ENCODE peak calls at places on chromosome 14, in nine cellular contexts. K, Y, S, F, H, T, G, M and I are unnamed samples.
A peak's percentile ranks its signal among the peaks of the same experiment; 100 is the strongest.

GRCh38 chr14:93126124-93126523 is 10.4 kb upstream of the ITPK1 start:
- DNase-seq in K (no peak), Y (no peak), S (no peak), F (no peak), H (no peak), T (no peak), G (no peak), M (no peak), I (no peak)

GRCh38 chr14:61864329-61864898 is 102.2 kb downstream of the SNAPC1 start:
- DNase-seq in K (no peak), Y (no peak), S (no peak), F (no peak), H (no peak), T (no peak), G (no peak), M (no peak), I (no peak)

GRCh38 chr14:92263681-92264080 is 59.3 kb upstream of the SLC24A4 start:
- DNase-seq in K (no peak), Y (no peak), S (no peak), F (no peak), H (no peak), T (no peak), G (no peak), M (no peak), I (no peak)

GRCh38 chr14:73168274-73168673 is 32.0 kb downstream of the PSEN1 start:
- DNase-seq in K (no peak), Y (no peak), S (no peak), F (no peak), H (no peak), T (no peak), G (no peak), M (no peak), I (no peak)

GRCh38 chr14:39431416-39432178 is 636 bp downstream of the FBXO33 start:
- DNase-seq in K (peak; percentile 45), Y (peak; percentile 16), S (no peak), F (no peak), H (peak; percentile 76), T (peak; percentile 58), G (peak; percentile 51), M (peak; percentile 57), I (no peak)

GRCh38 chr14:77615231-77616132 is 955 bp downstream of the SPTLC2 start:
- DNase-seq in K (no peak), Y (no peak), S (no peak), F (no peak), H (no peak), T (no peak), G (no peak), M (peak; percentile 26), I (no peak)

GRCh38 chr14:89264196-89264800 is 152.7 kb downstream of the FOXN3 start:
- DNase-seq in K (no peak), Y (no peak), S (no peak), F (no peak), H (no peak), T (no peak), G (no peak), M (no peak), I (no peak)

GRCh38 chr14:65006251-65006721 is 19.6 kb downstream of the FNTB start:
- DNase-seq in K (no peak), Y (no peak), S (no peak), F (no peak), H (no peak), T (no peak), G (no peak), M (no peak), I (no peak)

GRCh38 chr14:22475381-22475780 is 113.6 kb downstream of the DAD1 start:
- DNase-seq in K (no peak), Y (no peak), S (no peak), F (no peak), H (no peak), T (no peak), G (no peak), M (no peak), I (no peak)

DNA sequence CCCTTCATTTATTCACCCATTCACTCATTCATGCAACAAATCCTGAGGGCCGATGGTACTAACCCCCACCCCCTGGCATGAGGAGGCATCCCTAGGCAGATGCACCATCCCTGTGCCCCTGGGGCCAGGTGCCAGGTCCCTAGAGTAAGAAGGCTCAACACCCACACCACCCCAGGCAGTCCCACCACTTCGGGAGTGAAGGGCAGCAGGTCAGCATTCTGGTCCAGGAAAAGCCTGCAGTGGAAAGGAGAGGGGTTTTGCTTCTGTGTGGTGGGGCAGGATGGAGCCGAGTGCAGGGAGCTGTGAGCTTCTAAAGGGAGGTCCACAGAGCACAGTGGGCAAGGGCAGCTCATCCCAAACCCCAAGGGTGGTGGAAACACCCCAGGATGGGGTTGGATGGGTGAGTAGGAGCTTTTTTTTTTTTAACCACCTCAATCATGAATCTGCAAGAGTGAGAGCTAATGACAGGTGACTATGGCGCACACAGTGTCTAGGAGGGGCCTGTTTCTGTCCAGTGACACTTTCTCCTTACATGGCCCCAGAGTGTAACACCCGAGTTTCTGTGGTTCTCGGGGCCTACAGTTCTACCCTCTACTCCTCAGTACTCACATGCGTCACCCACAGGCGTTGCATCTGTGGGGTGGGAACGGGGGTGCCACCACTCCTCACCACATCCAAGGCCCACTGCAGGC is 414.3 kb downstream of the TMEM121 start:
- DNase-seq in K (no peak), Y (no peak), S (no peak), F (no peak), H (no peak), T (no peak), G (no peak), M (no peak), I (no peak)
- H3K9me3 ChIP-seq in K (no peaks in the 10 kb centered on the region), Y (peaks cover 13% of the 10 kb centered on the region), S (no peaks in the 10 kb centered on the region), F (peaks cover 23% of the 10 kb centered on the region), H (peaks cover 12% of the 10 kb centered on the region), T (no peaks in the 10 kb centered on the region), G (peaks cover 7% of the 10 kb centered on the region), M (peaks cover 9% of the 10 kb centered on the region), I (no peaks in the 10 kb centered on the region)

DNA sequence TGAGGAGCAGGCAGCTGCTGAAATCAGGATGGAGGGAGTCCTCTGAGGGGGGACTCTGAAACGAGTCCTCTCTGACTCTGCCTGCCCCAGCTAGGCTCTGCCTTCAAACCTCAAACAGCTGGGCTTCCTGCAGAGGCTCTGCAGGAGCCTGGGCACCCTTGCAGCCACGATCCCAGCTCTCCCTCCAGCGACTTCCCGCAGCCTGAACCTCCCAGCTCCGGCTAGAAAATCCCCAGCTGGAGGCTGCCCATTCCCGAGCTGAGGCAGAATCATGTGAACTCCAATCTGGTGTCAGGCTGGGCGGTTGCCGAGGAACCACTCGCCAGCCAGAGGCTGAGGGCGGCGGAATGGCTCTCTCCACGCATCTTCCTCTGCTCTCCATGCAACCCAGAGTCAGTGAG is at the start of gene GPR68:
- DNase-seq in K (no peak), Y (no peak), S (no peak), F (no peak), H (peak; percentile 84), T (peak; percentile 57), G (no peak), M (peak; percentile 22), I (no peak)
- TF ChIP-seq EP300 in K (no peak), Y (no peak), S (no peak), F (no peak), H (no peak), T (no peak), G (no peak), M (no peak), I (no peak)

DNA sequence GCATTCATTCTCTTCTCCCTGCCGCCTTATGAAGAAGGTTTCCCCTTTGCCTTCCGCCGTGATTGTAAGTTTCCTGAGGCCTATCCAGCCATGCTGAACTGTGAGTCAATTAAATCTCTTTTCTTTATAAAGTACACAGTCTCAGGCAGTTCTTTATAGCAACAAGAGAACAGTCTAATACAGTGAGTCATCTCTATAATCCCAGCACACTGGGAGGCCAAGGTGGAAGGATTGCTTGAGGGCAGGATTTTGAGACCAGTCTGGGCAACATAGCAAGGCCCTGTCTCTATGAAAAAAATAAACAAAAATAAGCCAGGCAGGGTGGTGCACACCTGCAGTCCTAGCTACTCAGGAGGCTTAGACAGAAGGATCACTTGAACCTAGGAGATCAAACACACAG is 259.9 kb downstream of the CEP128 start:
- DNase-seq in K (no peak), Y (no peak), S (no peak), F (no peak), H (no peak), T (no peak), G (no peak), M (no peak), I (no peak)
- H3K9me3 ChIP-seq in K (no peaks in the 10 kb centered on the region), Y (peaks cover 20% of the 10 kb centered on the region), S (no peaks in the 10 kb centered on the region), F (peaks cover 10% of the 10 kb centered on the region), H (no peaks in the 10 kb centered on the region), T (peaks cover 11% of the 10 kb centered on the region), G (peaks cover 44% of the 10 kb centered on the region), M (peaks cover 18% of the 10 kb centered on the region), I (no peaks in the 10 kb centered on the region)

DNA sequence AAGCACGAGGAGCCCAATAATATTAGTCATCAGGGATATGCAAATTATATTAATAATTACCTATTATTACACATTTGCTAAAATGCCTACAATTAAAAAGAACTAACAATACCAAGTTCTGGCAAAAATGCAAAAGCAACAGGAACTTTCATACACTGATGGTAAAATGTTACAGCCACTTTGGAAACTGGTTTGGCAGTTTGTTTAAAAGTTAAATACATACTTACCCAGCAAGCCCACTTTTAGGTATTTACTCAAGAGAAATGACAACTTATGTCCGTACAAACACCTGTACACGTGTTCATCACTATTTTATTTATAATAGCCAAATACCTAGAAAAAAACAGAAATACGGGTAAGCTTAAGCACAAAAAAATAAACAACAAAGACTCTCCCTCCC is 17.0 kb downstream of the WDR89 start:
- DNase-seq in K (no peak), Y (no peak), S (no peak), F (no peak), H (no peak), T (no peak), G (no peak), M (no peak), I (no peak)
- TF ChIP-seq EP300 in K (no peak), Y (no peak), S (no peak), F (no peak), H (no peak), T (no peak), G (no peak), M (no peak), I (no peak)

DNA sequence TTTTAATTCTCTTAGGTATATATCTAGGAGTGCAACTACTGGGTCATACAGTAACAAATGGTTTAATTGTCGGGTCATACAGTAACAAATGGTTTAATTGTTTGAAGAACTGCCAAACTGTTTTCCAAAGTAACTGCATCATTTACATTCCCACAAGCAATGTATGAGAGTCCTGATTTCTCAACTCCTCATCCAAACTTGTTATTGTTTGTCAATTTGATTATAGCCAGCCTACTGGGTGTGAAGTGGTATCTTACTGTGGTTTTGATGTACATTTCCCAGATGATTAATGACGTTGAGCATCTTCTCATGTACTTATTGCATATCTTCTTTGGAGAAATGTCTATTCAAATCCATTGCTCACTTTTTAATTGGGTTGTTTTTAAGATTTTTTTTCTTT is 67.6 kb upstream of the CFL2 start:
- DNase-seq in K (no peak), Y (no peak), S (no peak), F (no peak), H (no peak), T (no peak), G (no peak), M (no peak), I (no peak)
- H3K9me3 ChIP-seq in K (no peaks in the 10 kb centered on the region), Y (no peaks in the 10 kb centered on the region), S (no peaks in the 10 kb centered on the region), F (no peaks in the 10 kb centered on the region), H (no peaks in the 10 kb centered on the region), T (no peaks in the 10 kb centered on the region), G (no peaks in the 10 kb centered on the region), M (no peaks in the 10 kb centered on the region), I (no peaks in the 10 kb centered on the region)